ENCODE peak calls at places on chromosomes 6 and 20, in four cellular contexts. One of them, this sample, is unnamed. For H3K4me1, the result is how much of the 10 kb centered on the place peaks cover.

GRCh38 chr20:44198872-44199271 is 11.7 kb downstream of the OSER1 start:
- DNase-seq in neural progenitor cell: no peak
- DNase-seq in aorta: no peak
- DNase-seq in naive thymus-derived CD4-positive, alpha-beta T cell: no peak
- DNase-seq in this sample: no peak

GRCh38 chr20:44336086-44336485 is 757 bp upstream of the R3HDML start:
- DNase-seq in neural progenitor cell: peak
- DNase-seq in aorta: no peak
- DNase-seq in naive thymus-derived CD4-positive, alpha-beta T cell: no peak
- DNase-seq in this sample: no peak

GRCh38 chr6:37324131-37325033 is 29.4 kb upstream of the RNF8 start:
- DNase-seq in neural progenitor cell: no peak
- DNase-seq in aorta: no peak
- DNase-seq in naive thymus-derived CD4-positive, alpha-beta T cell: no peak
- DNase-seq in this sample: no peak

GRCh38 chr6:108168980-108169800 is 3.4 kb downstream of the NR2E1 start:
- DNase-seq in neural progenitor cell: peak
- DNase-seq in aorta: no peak
- DNase-seq in naive thymus-derived CD4-positive, alpha-beta T cell: no peak
- DNase-seq in this sample: no peak

GRCh38 chr6:111458670-111459232 is 24.3 kb downstream of the REV3L start:
- DNase-seq in neural progenitor cell: no peak
- DNase-seq in aorta: no peak
- DNase-seq in naive thymus-derived CD4-positive, alpha-beta T cell: no peak
- DNase-seq in this sample: no peak

GRCh38 chr6:108361312-108361932 is 66.6 kb downstream of the AFG1L start:
- DNase-seq in neural progenitor cell: no peak
- DNase-seq in aorta: no peak
- DNase-seq in naive thymus-derived CD4-positive, alpha-beta T cell: no peak
- DNase-seq in this sample: no peak

GRCh38 chr20:23163562-23163961 is 77.4 kb upstream of the CD93 start:
- DNase-seq in neural progenitor cell: no peak
- DNase-seq in aorta: no peak
- DNase-seq in naive thymus-derived CD4-positive, alpha-beta T cell: no peak
- DNase-seq in this sample: no peak

GRCh38 chr20:37744347-37744746 is 50.5 kb downstream of the CTNNBL1 start:
- DNase-seq in neural progenitor cell: no peak
- DNase-seq in aorta: no peak
- DNase-seq in naive thymus-derived CD4-positive, alpha-beta T cell: no peak
- DNase-seq in this sample: no peak

GRCh38 chr20:38673731-38674177 is 50.5 kb upstream of the SLC32A1 start:
- DNase-seq in neural progenitor cell: peak
- DNase-seq in aorta: no peak
- DNase-seq in naive thymus-derived CD4-positive, alpha-beta T cell: no peak
- DNase-seq in this sample: no peak

GRCh38 chr6:123027392-123027791 is 31.4 kb downstream of the CLVS2 start:
- DNase-seq in neural progenitor cell: no peak
- DNase-seq in aorta: no peak
- DNase-seq in naive thymus-derived CD4-positive, alpha-beta T cell: no peak
- DNase-seq in this sample: no peak

GRCh38 chr6:123022980-123023379 is 26.9 kb downstream of the CLVS2 start:
- DNase-seq in neural progenitor cell: peak
- DNase-seq in aorta: no peak
- DNase-seq in naive thymus-derived CD4-positive, alpha-beta T cell: no peak
- DNase-seq in this sample: no peak

GRCh38 chr6:123030292-123030691 is 34.3 kb downstream of the CLVS2 start:
- DNase-seq in neural progenitor cell: no peak
- DNase-seq in aorta: no peak
- DNase-seq in naive thymus-derived CD4-positive, alpha-beta T cell: no peak
- DNase-seq in this sample: no peak

DNA sequence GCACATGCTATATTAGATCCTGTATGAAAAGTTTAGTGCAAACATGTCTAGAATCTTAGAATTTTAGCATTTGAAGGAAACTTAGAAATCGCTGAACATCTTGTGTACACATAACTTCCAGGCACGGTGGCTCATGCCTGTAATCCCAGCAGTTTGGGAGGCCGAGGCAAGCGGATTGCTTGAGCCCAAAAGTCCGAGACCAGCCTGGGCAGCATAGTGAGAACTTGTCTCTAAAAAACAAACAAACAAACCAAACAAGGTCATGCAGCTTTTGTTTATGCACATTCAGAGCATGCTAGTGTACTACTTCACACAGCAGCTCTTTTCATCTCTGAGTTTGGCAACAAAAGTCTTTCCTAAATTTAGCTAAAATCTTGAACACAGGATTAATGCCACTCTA is 32.2 kb downstream of the CLVS2 start:
- DNase-seq in neural progenitor cell: no peak
- DNase-seq in aorta: no peak
- DNase-seq in naive thymus-derived CD4-positive, alpha-beta T cell: no peak
- DNase-seq in this sample: no peak
- H3K4me1 ChIP-seq in neural progenitor cell: under half
- H3K4me1 ChIP-seq in aorta: under half
- H3K4me1 ChIP-seq in naive thymus-derived CD4-positive, alpha-beta T cell: under half
- H3K4me1 ChIP-seq in this sample: under half

GRCh38 chr20:4009305-4009704 is 6.1 kb downstream of the RNF24 start:
- DNase-seq in neural progenitor cell: no peak
- DNase-seq in aorta: no peak
- DNase-seq in naive thymus-derived CD4-positive, alpha-beta T cell: no peak
- DNase-seq in this sample: no peak
- H3K4me1 ChIP-seq in neural progenitor cell: under half
- H3K4me1 ChIP-seq in aorta: under half
- H3K4me1 ChIP-seq in naive thymus-derived CD4-positive, alpha-beta T cell: under half
- H3K4me1 ChIP-seq in this sample: under half

GRCh38 chr20:32370897-32371296 is 12.8 kb downstream of the ASXL1 start:
- DNase-seq in neural progenitor cell: no peak
- DNase-seq in aorta: no peak
- DNase-seq in naive thymus-derived CD4-positive, alpha-beta T cell: no peak
- DNase-seq in this sample: no peak

GRCh38 chr20:32365560-32365959 is 7.4 kb downstream of the ASXL1 start:
- DNase-seq in neural progenitor cell: no peak
- DNase-seq in aorta: no peak
- DNase-seq in naive thymus-derived CD4-positive, alpha-beta T cell: no peak
- DNase-seq in this sample: no peak

GRCh38 chr20:32368323-32368722 is 10.2 kb downstream of the ASXL1 start:
- DNase-seq in neural progenitor cell: no peak
- DNase-seq in aorta: no peak
- DNase-seq in naive thymus-derived CD4-positive, alpha-beta T cell: no peak
- DNase-seq in this sample: no peak

GRCh38 chr20:32366380-32366779 is 8.2 kb downstream of the ASXL1 start:
- DNase-seq in neural progenitor cell: no peak
- DNase-seq in aorta: no peak
- DNase-seq in naive thymus-derived CD4-positive, alpha-beta T cell: no peak
- DNase-seq in this sample: no peak

DNA sequence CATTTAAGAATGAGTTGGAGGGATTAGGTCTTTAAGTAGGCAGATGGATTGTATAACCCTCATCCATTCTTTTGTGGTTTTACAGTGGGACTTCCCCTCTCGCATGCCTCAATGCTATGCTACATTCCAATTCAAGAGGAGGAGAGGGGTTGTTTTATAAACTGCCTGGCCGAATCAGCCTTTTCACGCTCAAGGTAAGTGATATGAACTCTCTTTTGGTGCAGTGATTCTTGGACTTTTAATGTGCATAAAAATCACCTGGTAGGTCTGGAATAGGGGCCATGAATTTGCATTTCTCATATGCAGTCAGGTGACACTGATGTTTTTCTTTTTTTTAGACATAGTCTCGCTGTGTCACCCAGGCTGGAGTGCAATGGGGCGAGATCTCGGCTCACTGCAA is 10.8 kb downstream of the ASXL1 start:
- DNase-seq in neural progenitor cell: peak
- DNase-seq in aorta: no peak
- DNase-seq in naive thymus-derived CD4-positive, alpha-beta T cell: no peak
- DNase-seq in this sample: no peak
- H3K4me1 ChIP-seq in neural progenitor cell: under half
- H3K4me1 ChIP-seq in aorta: under half
- H3K4me1 ChIP-seq in naive thymus-derived CD4-positive, alpha-beta T cell: under half
- H3K4me1 ChIP-seq in this sample: under half

GRCh38 chr6:11431455-11431937 is 106.1 kb upstream of the TMEM170B start:
- DNase-seq in neural progenitor cell: no peak
- DNase-seq in aorta: no peak
- DNase-seq in naive thymus-derived CD4-positive, alpha-beta T cell: no peak
- DNase-seq in this sample: no peak
- H3K4me1 ChIP-seq in neural progenitor cell: under half
- H3K4me1 ChIP-seq in aorta: under half
- H3K4me1 ChIP-seq in naive thymus-derived CD4-positive, alpha-beta T cell: under half
- H3K4me1 ChIP-seq in this sample: under half

DNA sequence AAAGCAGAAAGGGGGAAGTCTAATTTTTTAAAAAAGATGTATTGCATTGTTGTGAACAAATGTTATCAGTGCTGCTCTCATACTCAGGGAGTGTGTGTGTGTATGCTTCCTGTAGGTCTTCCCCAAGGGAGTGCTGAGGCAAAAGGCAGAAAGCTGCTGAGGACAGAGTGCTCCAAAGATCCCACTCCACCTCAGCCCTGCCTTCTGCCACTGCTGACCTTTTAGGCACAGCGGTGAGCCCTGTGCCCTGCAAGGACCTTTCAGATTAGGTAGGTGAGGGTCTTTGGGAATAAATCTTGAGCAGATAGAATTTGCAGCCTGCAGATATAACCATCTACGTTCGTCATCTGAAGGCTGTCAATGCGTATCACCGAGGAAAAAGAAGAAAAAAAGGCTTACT is 756.4 kb upstream of the MMS22L start:
- DNase-seq in neural progenitor cell: peak
- DNase-seq in aorta: no peak
- DNase-seq in naive thymus-derived CD4-positive, alpha-beta T cell: no peak
- DNase-seq in this sample: no peak
- H3K4me1 ChIP-seq in neural progenitor cell: half or more
- H3K4me1 ChIP-seq in aorta: under half
- H3K4me1 ChIP-seq in naive thymus-derived CD4-positive, alpha-beta T cell: under half
- H3K4me1 ChIP-seq in this sample: under half

GRCh38 chr20:1827974-1828785 is 67.0 kb upstream of the SIRPA start:
- DNase-seq in neural progenitor cell: peak
- DNase-seq in aorta: no peak
- DNase-seq in naive thymus-derived CD4-positive, alpha-beta T cell: no peak
- DNase-seq in this sample: no peak

GRCh38 chr20:1829531-1829930 is 65.7 kb upstream of the SIRPA start:
- DNase-seq in neural progenitor cell: no peak
- DNase-seq in aorta: no peak
- DNase-seq in naive thymus-derived CD4-positive, alpha-beta T cell: no peak
- DNase-seq in this sample: no peak

GRCh38 chr20:1830240-1830639 is 65.0 kb upstream of the SIRPA start:
- DNase-seq in neural progenitor cell: no peak
- DNase-seq in aorta: peak
- DNase-seq in naive thymus-derived CD4-positive, alpha-beta T cell: no peak
- DNase-seq in this sample: no peak

GRCh38 chr20:1827510-1827973 is 67.7 kb upstream of the SIRPA start:
- DNase-seq in neural progenitor cell: no peak
- DNase-seq in aorta: no peak
- DNase-seq in naive thymus-derived CD4-positive, alpha-beta T cell: no peak
- DNase-seq in this sample: no peak

DNA sequence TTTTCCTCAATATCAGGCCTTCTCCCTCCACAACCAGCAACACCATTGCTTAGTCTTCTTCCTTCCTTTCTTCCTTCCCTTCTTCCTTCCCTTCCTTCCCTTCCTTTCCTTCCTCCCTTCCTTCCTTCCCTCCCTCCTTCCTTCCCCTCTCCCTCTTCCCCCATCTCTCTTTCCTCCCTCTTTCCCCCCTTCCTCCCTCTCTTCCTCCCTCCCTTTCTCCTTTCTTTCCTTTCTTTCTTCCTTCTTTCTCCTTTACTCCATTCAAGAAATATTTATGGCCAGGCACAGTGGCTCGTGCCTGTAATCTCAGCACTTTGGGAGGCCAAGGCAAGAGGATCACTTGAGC is 66.4 kb upstream of the SIRPA start:
- DNase-seq in neural progenitor cell: no peak
- DNase-seq in aorta: no peak
- DNase-seq in naive thymus-derived CD4-positive, alpha-beta T cell: no peak
- DNase-seq in this sample: no peak
- H3K4me1 ChIP-seq in neural progenitor cell: under half
- H3K4me1 ChIP-seq in aorta: under half
- H3K4me1 ChIP-seq in naive thymus-derived CD4-positive, alpha-beta T cell: under half
- H3K4me1 ChIP-seq in this sample: under half